ENCODE peak calls at places on chromosomes 5 and 9, in six cellular contexts. One of them, this sample, is unnamed.
A peak's percentile ranks its signal among the peaks of the same experiment; 100 is the strongest.

GRCh38 chr9:444528-444927 is 229.9 kb downstream of the DOCK8 start:
- DNase-seq in effector memory CD8-positive, alpha-beta T cell: no peak
- DNase-seq in heart left ventricle: no peak
- DNase-seq in PC-9: no peak
- DNase-seq in HTR-8/SVneo: no peak
- DNase-seq in fibroblast of the aortic adventitia: peak; percentile 6
- DNase-seq in this sample: no peak

GRCh38 chr5:38994329-38994927 is 79.8 kb downstream of the RICTOR start:
- DNase-seq in PC-9: peak; percentile 73
- DNase-seq in heart left ventricle: peak; percentile 30
- DNase-seq in HTR-8/SVneo: peak; percentile 78
- DNase-seq in fibroblast of the aortic adventitia: peak; percentile 84
- DNase-seq in effector memory CD8-positive, alpha-beta T cell: no peak
- DNase-seq in this sample: peak; percentile 64

GRCh38 chr9:8845808-8846207 is 1046.2 kb upstream of the DMAC1 start:
- DNase-seq in fibroblast of the aortic adventitia: no peak
- DNase-seq in effector memory CD8-positive, alpha-beta T cell: no peak
- DNase-seq in PC-9: no peak
- DNase-seq in heart left ventricle: no peak
- DNase-seq in HTR-8/SVneo: no peak
- DNase-seq in this sample: no peak

GRCh38 chr5:96344678-96345612 is 88.1 kb downstream of the PCSK1 start:
- DNase-seq in fibroblast of the aortic adventitia: peak; percentile 91
- DNase-seq in effector memory CD8-positive, alpha-beta T cell: peak; percentile 31
- DNase-seq in HTR-8/SVneo: peak; percentile 53
- DNase-seq in heart left ventricle: peak; percentile 18
- DNase-seq in PC-9: peak; percentile 59
- DNase-seq in this sample: peak; percentile 53

GRCh38 chr9:98104445-98104881 is 14.6 kb downstream of the TRIM14 start:
- DNase-seq in heart left ventricle: no peak
- DNase-seq in PC-9: no peak
- DNase-seq in effector memory CD8-positive, alpha-beta T cell: no peak
- DNase-seq in fibroblast of the aortic adventitia: no peak
- DNase-seq in HTR-8/SVneo: no peak
- DNase-seq in this sample: peak; percentile 94

GRCh38 chr5:32406650-32407049 is 37.9 kb downstream of the ZFR start:
- DNase-seq in heart left ventricle: no peak
- DNase-seq in HTR-8/SVneo: no peak
- DNase-seq in fibroblast of the aortic adventitia: no peak
- DNase-seq in PC-9: no peak
- DNase-seq in effector memory CD8-positive, alpha-beta T cell: no peak
- DNase-seq in this sample: no peak

GRCh38 chr5:95392593-95393182 is 1.5 kb downstream of the FAM81B start:
- DNase-seq in HTR-8/SVneo: no peak
- DNase-seq in effector memory CD8-positive, alpha-beta T cell: no peak
- DNase-seq in heart left ventricle: no peak
- DNase-seq in PC-9: peak; percentile 78
- DNase-seq in fibroblast of the aortic adventitia: peak; percentile 11
- DNase-seq in this sample: peak; percentile 45

GRCh38 chr5:74465724-74466123 is 174.8 kb downstream of the ENC1 start:
- DNase-seq in HTR-8/SVneo: no peak
- DNase-seq in heart left ventricle: no peak
- DNase-seq in PC-9: no peak
- DNase-seq in fibroblast of the aortic adventitia: no peak
- DNase-seq in effector memory CD8-positive, alpha-beta T cell: no peak
- DNase-seq in this sample: no peak

GRCh38 chr5:68424799-68425537 is 209.4 kb downstream of the PIK3R1 start:
- DNase-seq in fibroblast of the aortic adventitia: peak; percentile 32
- DNase-seq in effector memory CD8-positive, alpha-beta T cell: peak; percentile 3
- DNase-seq in heart left ventricle: no peak
- DNase-seq in PC-9: peak; percentile 81
- DNase-seq in HTR-8/SVneo: peak; percentile 23
- DNase-seq in this sample: peak; percentile 57

GRCh38 chr5:112692472-112692871 is 45.2 kb upstream of the APC start:
- DNase-seq in PC-9: no peak
- DNase-seq in HTR-8/SVneo: no peak
- DNase-seq in effector memory CD8-positive, alpha-beta T cell: no peak
- DNase-seq in heart left ventricle: no peak
- DNase-seq in fibroblast of the aortic adventitia: no peak
- DNase-seq in this sample: no peak

GRCh38 chr9:123482295-123482970 is 126.4 kb downstream of the CRB2 start:
- DNase-seq in effector memory CD8-positive, alpha-beta T cell: no peak
- DNase-seq in fibroblast of the aortic adventitia: no peak
- DNase-seq in PC-9: no peak
- DNase-seq in HTR-8/SVneo: no peak
- DNase-seq in heart left ventricle: no peak
- DNase-seq in this sample: no peak

GRCh38 chr9:88972401-88972800 is 18.9 kb upstream of the S1PR3 start:
- DNase-seq in HTR-8/SVneo: no peak
- DNase-seq in PC-9: no peak
- DNase-seq in effector memory CD8-positive, alpha-beta T cell: no peak
- DNase-seq in heart left ventricle: no peak
- DNase-seq in fibroblast of the aortic adventitia: no peak
- DNase-seq in this sample: no peak

GRCh38 chr5:93421987-93422391 is 159.0 kb downstream of the NR2F1-AS1 start:
- DNase-seq in heart left ventricle: no peak
- DNase-seq in HTR-8/SVneo: no peak
- DNase-seq in fibroblast of the aortic adventitia: no peak
- DNase-seq in effector memory CD8-positive, alpha-beta T cell: no peak
- DNase-seq in PC-9: no peak
- DNase-seq in this sample: no peak

GRCh38 chr5:26719824-26720223 is 318.6 kb downstream of the CDH9 start:
- DNase-seq in HTR-8/SVneo: no peak
- DNase-seq in PC-9: no peak
- DNase-seq in heart left ventricle: no peak
- DNase-seq in fibroblast of the aortic adventitia: no peak
- DNase-seq in effector memory CD8-positive, alpha-beta T cell: no peak
- DNase-seq in this sample: no peak

GRCh38 chr5:111135946-111136345 is 43.8 kb downstream of the WDR36 start:
- DNase-seq in fibroblast of the aortic adventitia: peak; percentile 60
- DNase-seq in heart left ventricle: no peak
- DNase-seq in PC-9: no peak
- DNase-seq in effector memory CD8-positive, alpha-beta T cell: no peak
- DNase-seq in HTR-8/SVneo: no peak
- DNase-seq in this sample: no peak

GRCh38 chr5:15594922-15595568 is 95.1 kb downstream of the FBXL7 start:
- DNase-seq in PC-9: no peak
- DNase-seq in heart left ventricle: no peak
- DNase-seq in effector memory CD8-positive, alpha-beta T cell: no peak
- DNase-seq in HTR-8/SVneo: no peak
- DNase-seq in fibroblast of the aortic adventitia: no peak
- DNase-seq in this sample: no peak

GRCh38 chr9:110278080-110278707 is 21.9 kb upstream of the TXN start:
- DNase-seq in HTR-8/SVneo: no peak
- DNase-seq in PC-9: peak; percentile 61
- DNase-seq in effector memory CD8-positive, alpha-beta T cell: no peak
- DNase-seq in fibroblast of the aortic adventitia: peak; percentile 52
- DNase-seq in heart left ventricle: no peak
- DNase-seq in this sample: no peak

GRCh38 chr5:17012289-17012688 is 76.2 kb upstream of the MYO10 start:
- DNase-seq in heart left ventricle: no peak
- DNase-seq in effector memory CD8-positive, alpha-beta T cell: no peak
- DNase-seq in HTR-8/SVneo: no peak
- DNase-seq in PC-9: peak; percentile 90
- DNase-seq in fibroblast of the aortic adventitia: peak; percentile 42
- DNase-seq in this sample: no peak

GRCh38 chr9:20504930-20505329 is 117.4 kb downstream of the MLLT3 start:
- DNase-seq in fibroblast of the aortic adventitia: no peak
- DNase-seq in HTR-8/SVneo: no peak
- DNase-seq in PC-9: no peak
- DNase-seq in effector memory CD8-positive, alpha-beta T cell: no peak
- DNase-seq in heart left ventricle: no peak
- DNase-seq in this sample: no peak

GRCh38 chr9:70601000-70601929 is 186.8 kb upstream of the KLF9 start:
- DNase-seq in heart left ventricle: peak; percentile 91
- DNase-seq in PC-9: no peak
- DNase-seq in effector memory CD8-positive, alpha-beta T cell: no peak
- DNase-seq in fibroblast of the aortic adventitia: peak; percentile 100
- DNase-seq in HTR-8/SVneo: peak; percentile 81
- DNase-seq in this sample: peak; percentile 29

GRCh38 chr5:64831996-64832395 is 63.3 kb downstream of the CWC27 start:
- DNase-seq in PC-9: no peak
- DNase-seq in fibroblast of the aortic adventitia: no peak
- DNase-seq in heart left ventricle: no peak
- DNase-seq in HTR-8/SVneo: no peak
- DNase-seq in effector memory CD8-positive, alpha-beta T cell: no peak
- DNase-seq in this sample: no peak

GRCh38 chr9:69324549-69325401 is at the start of gene ENTREP1:
- DNase-seq in fibroblast of the aortic adventitia: peak; percentile 20
- DNase-seq in effector memory CD8-positive, alpha-beta T cell: no peak
- DNase-seq in heart left ventricle: peak; percentile 75
- DNase-seq in HTR-8/SVneo: peak; percentile 29
- DNase-seq in PC-9: peak; percentile 61
- DNase-seq in this sample: peak; percentile 28

GRCh38 chr5:179142434-179143198 is 82.4 kb downstream of the ZNF354C start:
- DNase-seq in PC-9: no peak
- DNase-seq in effector memory CD8-positive, alpha-beta T cell: no peak
- DNase-seq in heart left ventricle: no peak
- DNase-seq in HTR-8/SVneo: peak; percentile 49
- DNase-seq in fibroblast of the aortic adventitia: peak; percentile 71
- DNase-seq in this sample: peak; percentile 12

GRCh38 chr9:72363226-72363625 is 1.8 kb downstream of the ZFAND5 start:
- DNase-seq in fibroblast of the aortic adventitia: peak; percentile 36
- DNase-seq in effector memory CD8-positive, alpha-beta T cell: no peak
- DNase-seq in PC-9: no peak
- DNase-seq in HTR-8/SVneo: no peak
- DNase-seq in heart left ventricle: no peak
- DNase-seq in this sample: no peak

GRCh38 chr5:112388739-112389138 is 30.3 kb downstream of the EPB41L4A start:
- DNase-seq in HTR-8/SVneo: no peak
- DNase-seq in effector memory CD8-positive, alpha-beta T cell: no peak
- DNase-seq in heart left ventricle: no peak
- DNase-seq in fibroblast of the aortic adventitia: no peak
- DNase-seq in PC-9: no peak
- DNase-seq in this sample: no peak

GRCh38 chr5:5598547-5599113 is 176.2 kb downstream of the ICE1 start:
- DNase-seq in effector memory CD8-positive, alpha-beta T cell: no peak
- DNase-seq in fibroblast of the aortic adventitia: no peak
- DNase-seq in PC-9: peak; percentile 89
- DNase-seq in heart left ventricle: no peak
- DNase-seq in HTR-8/SVneo: no peak
- DNase-seq in this sample: no peak

GRCh38 chr5:123700624-123701023 is 188.6 kb downstream of the CSNK1G3 start:
- DNase-seq in heart left ventricle: peak; percentile 16
- DNase-seq in effector memory CD8-positive, alpha-beta T cell: no peak
- DNase-seq in PC-9: peak; percentile 89
- DNase-seq in HTR-8/SVneo: peak; percentile 60
- DNase-seq in fibroblast of the aortic adventitia: peak; percentile 99
- DNase-seq in this sample: no peak

GRCh38 chr5:147177125-147177840 is 57.5 kb upstream of the STK32A start:
- DNase-seq in PC-9: no peak
- DNase-seq in effector memory CD8-positive, alpha-beta T cell: no peak
- DNase-seq in heart left ventricle: no peak
- DNase-seq in HTR-8/SVneo: no peak
- DNase-seq in fibroblast of the aortic adventitia: peak; percentile 67
- DNase-seq in this sample: no peak

GRCh38 chr5:153043876-153044275 is 446.6 kb upstream of the GRIA1 start:
- DNase-seq in fibroblast of the aortic adventitia: no peak
- DNase-seq in effector memory CD8-positive, alpha-beta T cell: no peak
- DNase-seq in PC-9: no peak
- DNase-seq in heart left ventricle: no peak
- DNase-seq in HTR-8/SVneo: no peak
- DNase-seq in this sample: no peak

GRCh38 chr9:69660304-69660703 is 11.9 kb downstream of the APBA1 start:
- DNase-seq in PC-9: no peak
- DNase-seq in fibroblast of the aortic adventitia: no peak
- DNase-seq in HTR-8/SVneo: no peak
- DNase-seq in effector memory CD8-positive, alpha-beta T cell: no peak
- DNase-seq in heart left ventricle: no peak
- DNase-seq in this sample: no peak

GRCh38 chr9:114238919-114239879 is 83.7 kb upstream of the ORM1 start:
- DNase-seq in fibroblast of the aortic adventitia: peak; percentile 72
- DNase-seq in heart left ventricle: peak; percentile 54
- DNase-seq in HTR-8/SVneo: no peak
- DNase-seq in PC-9: no peak
- DNase-seq in effector memory CD8-positive, alpha-beta T cell: no peak
- DNase-seq in this sample: no peak

GRCh38 chr9:31272456-31273295 is 1111.8 kb upstream of the ACO1 start:
- DNase-seq in fibroblast of the aortic adventitia: no peak
- DNase-seq in effector memory CD8-positive, alpha-beta T cell: no peak
- DNase-seq in PC-9: peak; percentile 64
- DNase-seq in heart left ventricle: no peak
- DNase-seq in HTR-8/SVneo: no peak
- DNase-seq in this sample: no peak

GRCh38 chr5:1642621-1643061 is 118.9 kb upstream of the LPCAT1 start:
- DNase-seq in PC-9: no peak
- DNase-seq in fibroblast of the aortic adventitia: no peak
- DNase-seq in effector memory CD8-positive, alpha-beta T cell: no peak
- DNase-seq in heart left ventricle: no peak
- DNase-seq in HTR-8/SVneo: no peak
- DNase-seq in this sample: no peak

GRCh38 chr5:14663734-14664269 is 716 bp upstream of the OTULIN start:
- DNase-seq in effector memory CD8-positive, alpha-beta T cell: no peak
- DNase-seq in fibroblast of the aortic adventitia: peak; percentile 43
- DNase-seq in PC-9: no peak
- DNase-seq in HTR-8/SVneo: peak; percentile 50
- DNase-seq in heart left ventricle: peak; percentile 19
- DNase-seq in this sample: no peak

GRCh38 chr5:71922584-71923106 is 184.6 kb upstream of the MAP1B start:
- DNase-seq in heart left ventricle: no peak
- DNase-seq in effector memory CD8-positive, alpha-beta T cell: no peak
- DNase-seq in HTR-8/SVneo: no peak
- DNase-seq in PC-9: peak; percentile 92
- DNase-seq in fibroblast of the aortic adventitia: peak; percentile 96
- DNase-seq in this sample: no peak

GRCh38 chr5:80254767-80255424 is 952 bp downstream of the SERINC5 start:
- DNase-seq in effector memory CD8-positive, alpha-beta T cell: peak; percentile 7
- DNase-seq in PC-9: no peak
- DNase-seq in heart left ventricle: no peak
- DNase-seq in fibroblast of the aortic adventitia: peak; percentile 35
- DNase-seq in HTR-8/SVneo: no peak
- DNase-seq in this sample: peak; percentile 48

GRCh38 chr5:154989641-154990040 is 23.9 kb upstream of the KIF4B start:
- DNase-seq in fibroblast of the aortic adventitia: no peak
- DNase-seq in heart left ventricle: no peak
- DNase-seq in PC-9: no peak
- DNase-seq in effector memory CD8-positive, alpha-beta T cell: no peak
- DNase-seq in HTR-8/SVneo: no peak
- DNase-seq in this sample: no peak

This sample was measured in KBM-7.